ENCODE peak calls at places on chromosome 7, in five cellular contexts. R is A673, U is NCI-H748 treated with DMSO at 0.1 percent for 48 hours, O is pancreas, L is AG09319. E is an unnamed sample.

GRCh38 chr7:112134039-112134438 is 72.2 kb downstream of the DOCK4 start:
- DNase-seq in R (peak; percentile 29), U (no peak), O (no peak), L (no peak), E (no peak)

GRCh38 chr7:496528-497295 is 22.9 kb downstream of the PDGFA start:
- DNase-seq in R (no peak), U (no peak), O (peak; percentile 53), L (no peak), E (no peak)

GRCh38 chr7:44272981-44273380 is 52.4 kb downstream of the CAMK2B start:
- DNase-seq in R (no peak), U (no peak), O (no peak), L (no peak), E (no peak)

GRCh38 chr7:155291045-155291530 is 6.6 kb upstream of the INSIG1 start:
- DNase-seq in R (no peak), U (no peak), O (no peak), L (no peak), E (no peak)

GRCh38 chr7:92489634-92490033 is 11.9 kb upstream of the ERVW-1 start:
- DNase-seq in R (no peak), U (no peak), O (no peak), L (no peak), E (no peak)

GRCh38 chr7:156865493-156865892 is 27.5 kb downstream of the LMBR1 start:
- DNase-seq in R (no peak), U (no peak), O (no peak), L (no peak), E (no peak)

GRCh38 chr7:100157334-100158228 is 942 bp downstream of the TRAPPC14 start:
- DNase-seq in R (no peak), U (no peak), O (no peak), L (no peak), E (no peak)

GRCh38 chr7:84194484-84195260 is at the start of gene SEMA3A:
- DNase-seq in R (peak; percentile 81), U (peak; percentile 34), O (no peak), L (peak; percentile 60), E (no peak)

GRCh38 chr7:95404316-95404715 is 8.1 kb upstream of the PON3 start:
- DNase-seq in R (no peak), U (no peak), O (no peak), L (no peak), E (no peak)

GRCh38 chr7:150404172-150404784 is 25.1 kb downstream of the ZNF775 start:
- DNase-seq in R (no peak), U (no peak), O (no peak), L (no peak), E (no peak)

GRCh38 chr7:45242698-45243097 is 85.1 kb downstream of the RAMP3 start:
- DNase-seq in R (no peak), U (no peak), O (no peak), L (no peak), E (no peak)

GRCh38 chr7:2873146-2873545 is 29.0 kb upstream of the GNA12 start:
- DNase-seq in R (no peak), U (no peak), O (no peak), L (no peak), E (no peak)

GRCh38 chr7:66807736-66808135 is 67.2 kb downstream of the RABGEF1 start:
- DNase-seq in R (no peak), U (no peak), O (no peak), L (no peak), E (no peak)

GRCh38 chr7:50473531-50473930 is 23.4 kb upstream of the FIGNL1 start:
- DNase-seq in R (no peak), U (no peak), O (no peak), L (no peak), E (no peak)

GRCh38 chr7:100471021-100471420 is 7.0 kb upstream of the SPACDR start:
- DNase-seq in R (no peak), U (no peak), O (no peak), L (no peak), E (no peak)

GRCh38 chr7:30062587-30062986 is 34.4 kb downstream of the PLEKHA8 start:
- DNase-seq in R (peak; percentile 51), U (peak; percentile 32), O (no peak), L (peak; percentile 20), E (no peak)

GRCh38 chr7:113606325-113606724 is 312.5 kb downstream of the PPP1R3A start:
- DNase-seq in R (no peak), U (no peak), O (no peak), L (no peak), E (no peak)

GRCh38 chr7:159104188-159105030 is 40.3 kb downstream of the VIPR2 start:
- DNase-seq in R (no peak), U (no peak), O (peak; percentile 67), L (no peak), E (no peak)

GRCh38 chr7:31373337-31374289 is 33.1 kb upstream of the NEUROD6 start:
- DNase-seq in R (peak; percentile 85), U (peak; percentile 32), O (no peak), L (no peak), E (no peak)

GRCh38 chr7:17530741-17531417 is 232.4 kb downstream of the AHR start:
- DNase-seq in R (peak; percentile 54), U (no peak), O (no peak), L (no peak), E (no peak)

GRCh38 chr7:149869291-149869650 is 4.5 kb upstream of the ATP6V0E2 start:
- DNase-seq in R (no peak), U (no peak), O (no peak), L (no peak), E (no peak)

GRCh38 chr7:46525876-46526275 is 604.8 kb upstream of the IGFBP3 start:
- DNase-seq in R (peak; percentile 7), U (no peak), O (no peak), L (no peak), E (no peak)

GRCh38 chr7:91880413-91881241 is at the start of gene MTERF1:
- DNase-seq in R (peak; percentile 98), U (peak; percentile 95), O (peak; percentile 96), L (peak; percentile 74), E (peak; percentile 90)

GRCh38 chr7:27112960-27113949 is 10.8 kb upstream of the HOXA2 start:
- DNase-seq in R (no peak), U (no peak), O (no peak), L (no peak), E (no peak)

GRCh38 chr7:75537731-75538130 is 45.6 kb downstream of the SPDYE5 start:
- DNase-seq in R (no peak), U (no peak), O (no peak), L (no peak), E (no peak)

GRCh38 chr7:139452948-139453672 is 30.4 kb downstream of the KLRG2 start:
- DNase-seq in R (no peak), U (no peak), O (no peak), L (no peak), E (no peak)